ENCODE peak calls at places on chromosomes 5 and 9, in eight cellular contexts. K, E, H, I, Z, U, B and Y are unnamed samples.

GRCh38 chr9:92763721-92764380 is 782 bp downstream of the BICD2 start:
- DNase-seq in Z (peak), K (no peak), I (peak), E (no peak), U (no peak), B (peak), H (peak), Y (peak)

GRCh38 chr5:64165160-64165499 is 513 bp upstream of the RNF180 start:
- DNase-seq in E (no peak), K (no peak), H (peak), Z (no peak), B (no peak), U (no peak), I (no peak), Y (no peak)

GRCh38 chr5:100505984-100506670 is 29.0 kb upstream of the FAM174A start:
- DNase-seq in K (peak), H (no peak), I (no peak), E (peak), U (peak), B (peak), Z (no peak), Y (no peak)

GRCh38 chr5:142015781-142016533 is 3.1 kb upstream of the GNPDA1 start:
- DNase-seq in B (peak), I (no peak), E (peak), U (no peak), H (no peak), K (peak), Z (no peak), Y (no peak)

GRCh38 chr9:115276621-115277020 is 158.7 kb upstream of the TNC start:
- DNase-seq in E (peak), H (no peak), B (no peak), K (no peak), Z (no peak), I (no peak), U (no peak), Y (no peak)

GRCh38 chr9:33381231-33381791 is 21.1 kb downstream of the AQP7 start:
- DNase-seq in K (no peak), Z (no peak), H (peak), E (peak), I (no peak), B (no peak), U (no peak), Y (no peak)

GRCh38 chr5:9555961-9556360 is 10.1 kb upstream of the SEMA5A start:
- DNase-seq in B (no peak), U (no peak), E (no peak), K (no peak), Z (no peak), H (no peak), I (no peak), Y (no peak)

GRCh38 chr5:132776077-132776931 is 735 bp downstream of the SEPTIN8 start:
- DNase-seq in I (peak), B (peak), K (no peak), U (no peak), H (peak), E (no peak), Z (no peak), Y (peak)

GRCh38 chr9:21803674-21804048 is 1.2 kb downstream of the MTAP start:
- DNase-seq in K (no peak), B (no peak), Z (no peak), I (no peak), U (no peak), H (no peak), E (no peak), Y (no peak)

GRCh38 chr5:107772418-107773310 is 101.9 kb upstream of the EFNA5 start:
- DNase-seq in U (no peak), H (peak), Z (no peak), I (no peak), K (no peak), E (no peak), B (peak), Y (no peak)

GRCh38 chr9:87336914-87337333 is 160.7 kb upstream of the DAPK1 start:
- DNase-seq in K (peak), B (peak), I (no peak), Z (no peak), E (peak), H (peak), U (peak), Y (peak)

GRCh38 chr5:13932561-13932960 is 11.9 kb downstream of the DNAH5 start:
- DNase-seq in H (no peak), K (no peak), I (no peak), B (no peak), E (no peak), U (no peak), Z (no peak), Y (no peak)

GRCh38 chr5:136769900-136770684 is 404.7 kb upstream of the TRPC7 start:
- DNase-seq in Z (no peak), B (peak), H (peak), I (peak), K (peak), U (peak), E (peak), Y (peak)

GRCh38 chr5:142587354-142587965 is 98.4 kb downstream of the FGF1 start:
- DNase-seq in H (peak), I (peak), B (peak), Z (no peak), U (peak), E (peak), K (peak), Y (peak)

GRCh38 chr5:17808566-17808965 is 174.3 kb downstream of the TAF11L14 start:
- DNase-seq in H (no peak), K (no peak), B (no peak), U (no peak), Z (no peak), E (no peak), I (no peak), Y (no peak)

GRCh38 chr5:32278403-32278802 is 34.3 kb downstream of the MTMR12 start:
- DNase-seq in I (no peak), H (no peak), U (no peak), Z (no peak), K (no peak), E (peak), B (peak), Y (no peak)

GRCh38 chr5:2757563-2758311 is 6.3 kb upstream of the IRX2 start:
- DNase-seq in U (no peak), I (no peak), H (peak), Z (no peak), K (peak), B (peak), E (peak), Y (no peak)

GRCh38 chr9:115165233-115165632 is 47.3 kb upstream of the TNC start:
- DNase-seq in B (no peak), Z (no peak), I (no peak), H (no peak), K (no peak), U (no peak), E (no peak), Y (no peak)

GRCh38 chr5:107875834-107876233 is 205.1 kb upstream of the EFNA5 start:
- DNase-seq in B (peak), Z (no peak), K (peak), H (peak), I (no peak), U (peak), E (peak), Y (no peak)

GRCh38 chr5:175772747-175773533 is 98.4 kb upstream of the CPLX2 start:
- DNase-seq in B (no peak), H (peak), K (no peak), U (no peak), E (no peak), I (no peak), Z (no peak), Y (no peak)

GRCh38 chr5:73129143-73129542 is 8.8 kb downstream of the TMEM171 start:
- DNase-seq in B (no peak), I (no peak), U (no peak), Z (no peak), H (no peak), K (no peak), E (no peak), Y (no peak)

GRCh38 chr5:151075698-151076331 is 5.0 kb downstream of the TNIP1 start:
- DNase-seq in H (no peak), Z (peak), B (peak), K (peak), E (peak), I (no peak), U (no peak), Y (no peak)

GRCh38 chr5:136729901-136730355 is 364.6 kb upstream of the TRPC7 start:
- DNase-seq in E (peak), Z (no peak), B (peak), I (no peak), K (peak), U (peak), H (no peak), Y (no peak)

GRCh38 chr5:102971693-102972293 is 148.1 kb downstream of the GIN1 start:
- DNase-seq in Z (no peak), I (no peak), U (peak), E (peak), H (peak), K (no peak), B (peak), Y (no peak)

GRCh38 chr9:133967024-133967741 is 24.9 kb downstream of the VAV2 start:
- DNase-seq in Z (no peak), I (no peak), U (no peak), E (no peak), B (no peak), H (no peak), K (peak), Y (no peak)

GRCh38 chr5:16871746-16872339 is 64.2 kb downstream of the MYO10 start:
- DNase-seq in U (no peak), E (peak), H (no peak), I (no peak), K (no peak), Z (no peak), B (no peak), Y (no peak)

GRCh38 chr5:154189256-154189818 is 1.2 kb upstream of the GALNT10 start:
- DNase-seq in I (peak), E (no peak), B (no peak), U (no peak), K (peak), Z (peak), H (peak), Y (no peak)

GRCh38 chr5:66041612-66042011 is 102.5 kb upstream of the SREK1 start:
- DNase-seq in H (no peak), B (no peak), K (no peak), U (no peak), Z (no peak), I (no peak), E (peak), Y (no peak)

GRCh38 chr9:134724231-134724911 is 82.8 kb downstream of the COL5A1 start:
- DNase-seq in I (no peak), K (no peak), Z (no peak), U (no peak), H (no peak), B (no peak), E (peak), Y (no peak)

GRCh38 chr5:170479484-170479883 is 24.3 kb upstream of the KCNIP1 start:
- DNase-seq in H (no peak), I (no peak), Z (no peak), U (no peak), E (peak), B (peak), K (no peak), Y (no peak)
- TF ChIP-seq CTCF in H (peak), I (no peak), Z (no peak), U (peak), E (no peak), B (peak), K (no peak), Y (no peak)

GRCh38 chr5:138504799-138505198 is 38.2 kb downstream of the ETF1 start:
- DNase-seq in I (no peak), H (no peak), K (no peak), U (no peak), E (no peak), B (no peak), Z (no peak), Y (no peak)
- TF ChIP-seq CTCF in I (no peak), H (no peak), K (no peak), U (no peak), E (no peak), B (no peak), Z (no peak), Y (no peak)

GRCh38 chr9:73009649-73010288 is 56.9 kb upstream of the ALDH1A1 start:
- DNase-seq in B (no peak), K (no peak), Z (no peak), H (peak), U (no peak), E (no peak), I (no peak), Y (no peak)
- TF ChIP-seq CTCF in B (no peak), K (no peak), Z (no peak), H (no peak), U (no peak), E (no peak), I (no peak), Y (no peak)

GRCh38 chr9:37859043-37859442 is 44.9 kb downstream of the SLC25A51 start:
- DNase-seq in H (no peak), K (no peak), B (no peak), I (no peak), E (peak), Z (no peak), U (no peak), Y (no peak)
- TF ChIP-seq CTCF in H (peak), K (peak), B (peak), I (no peak), E (peak), Z (no peak), U (peak), Y (no peak)

DNA sequence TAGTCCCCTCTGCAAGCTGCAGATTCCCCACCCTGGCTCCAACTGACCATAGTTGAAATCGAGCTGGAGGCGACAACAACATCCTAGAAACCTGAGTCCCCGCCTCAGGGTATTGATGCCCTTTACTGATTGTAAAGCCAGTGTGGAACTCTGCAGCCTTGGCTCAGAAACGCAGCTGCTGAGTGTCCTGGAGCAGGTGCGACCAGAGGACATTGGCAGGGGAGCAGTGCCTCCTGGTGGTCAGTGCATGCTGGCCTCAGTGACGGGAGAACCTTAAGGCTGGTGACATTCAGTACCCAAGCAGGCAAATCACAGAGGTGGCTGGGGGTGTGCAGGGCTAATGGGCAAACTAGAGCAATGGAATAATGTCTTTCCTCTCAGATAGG is 20.4 kb upstream of the ZNF354B start:
- DNase-seq in H (peak), U (peak), I (peak), E (no peak), Z (peak), B (peak), K (peak), Y (no peak)
- TF ChIP-seq CTCF in H (peak), U (peak), I (peak), E (peak), Z (peak), B (peak), K (peak), Y (no peak)

GRCh38 chr9:72809586-72809985 is 143.3 kb downstream of the ALDH1A1 start:
- DNase-seq in E (no peak), U (no peak), Z (no peak), I (no peak), H (no peak), B (no peak), K (no peak), Y (no peak)
- TF ChIP-seq CTCF in E (no peak), U (no peak), Z (no peak), I (no peak), H (no peak), B (no peak), K (no peak), Y (no peak)